ENCODE peak calls at places on chromosomes 11 and 22, in nine cellular contexts. T is prostate gland, D is IMR-90, F is sigmoid colon, X is heart left ventricle, C is stomach, O is suprapubic skin, J is breast epithelium, Q is adrenal gland. A is an unnamed sample.
A peak's percentile ranks its signal among the peaks of the same experiment; 100 is the strongest.

GRCh38 chr11:128491195-128491936 is 96.0 kb downstream of the ETS1 start:
- DNase-seq in T (no peak), D (no peak), F (no peak), X (no peak), C (no peak), O (no peak), J (no peak), Q (no peak), A (no peak)

GRCh38 chr22:20524004-20524481 is 16.6 kb downstream of the MED15 start:
- DNase-seq in T (no peak), D (peak; percentile 65), F (no peak), X (no peak), C (no peak), O (no peak), J (no peak), Q (peak; percentile 63), A (no peak)

GRCh38 chr11:94751806-94752205 is 16.4 kb upstream of the AMOTL1 start:
- DNase-seq in T (no peak), D (no peak), F (no peak), X (no peak), C (no peak), O (no peak), J (no peak), Q (no peak), A (no peak)

GRCh38 chr11:1873048-1873812 is 18.5 kb downstream of the PRR33 start:
- DNase-seq in T (no peak), D (peak; percentile 24), F (peak; percentile 68), X (peak; percentile 68), C (no peak), O (no peak), J (no peak), Q (peak; percentile 77), A (no peak)

GRCh38 chr22:23847310-23847920 is 8.6 kb upstream of the DERL3 start:
- DNase-seq in T (no peak), D (no peak), F (peak; percentile 62), X (peak; percentile 47), C (no peak), O (no peak), J (no peak), Q (no peak), A (no peak)

GRCh38 chr11:116984589-116984988 is 113.6 kb downstream of the SIK3 start:
- DNase-seq in T (no peak), D (peak; percentile 98), F (no peak), X (no peak), C (no peak), O (no peak), J (no peak), Q (no peak), A (no peak)

GRCh38 chr11:60913793-60914619 is at the start of gene TMEM109:
- DNase-seq in T (peak; percentile 90), D (peak; percentile 86), F (peak; percentile 94), X (peak; percentile 93), C (peak; percentile 90), O (peak; percentile 93), J (peak; percentile 75), Q (peak; percentile 85), A (no peak)

GRCh38 chr11:69375316-69376154 is 81.6 kb downstream of the MYEOV start:
- DNase-seq in T (no peak), D (no peak), F (peak; percentile 49), X (no peak), C (peak; percentile 22), O (peak; percentile 77), J (peak; percentile 47), Q (peak; percentile 11), A (no peak)

GRCh38 chr11:108160970-108161566 is 39.7 kb downstream of the ACAT1 start:
- DNase-seq in T (no peak), D (no peak), F (no peak), X (no peak), C (no peak), O (no peak), J (no peak), Q (no peak), A (no peak)

GRCh38 chr22:24401824-24402434 is 25.5 kb upstream of the ADORA2A start:
- DNase-seq in T (no peak), D (no peak), F (no peak), X (no peak), C (no peak), O (no peak), J (no peak), Q (no peak), A (no peak)

GRCh38 chr11:70064011-70064725 is 13.9 kb upstream of the ANO1 start:
- DNase-seq in T (no peak), D (no peak), F (no peak), X (no peak), C (no peak), O (peak; percentile 56), J (no peak), Q (no peak), A (peak; percentile 74)

DNA sequence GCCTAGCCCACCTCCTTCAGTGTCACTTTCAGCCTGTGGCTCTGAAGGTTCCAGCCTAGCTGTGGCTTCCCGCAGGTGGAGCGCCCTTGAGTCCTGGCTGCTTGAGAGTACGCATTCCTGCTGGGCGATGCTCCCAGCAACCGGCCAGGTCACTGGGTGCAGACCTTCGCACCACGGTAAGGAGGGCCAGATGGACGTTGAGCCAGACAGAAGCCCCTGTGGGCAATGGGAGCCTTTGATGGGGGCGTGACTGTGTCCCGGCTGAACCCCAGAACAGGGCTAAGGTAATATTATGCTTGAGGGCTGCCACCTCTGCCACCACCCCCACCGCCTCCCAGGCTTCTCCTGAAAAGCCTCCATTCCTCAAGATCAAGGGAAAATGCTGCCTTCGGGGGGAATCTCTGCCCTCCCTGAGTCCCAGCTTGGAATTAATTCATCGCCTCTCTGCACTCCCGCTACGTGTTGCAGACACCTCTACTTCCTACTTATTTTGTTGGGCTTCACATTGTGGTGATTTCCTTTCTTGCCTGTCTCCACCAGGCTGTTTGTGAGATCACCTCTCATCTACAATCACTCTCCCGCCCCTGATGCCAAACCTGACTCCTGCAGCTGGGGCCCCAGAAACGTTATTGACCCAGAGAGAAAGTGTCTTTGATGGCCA is 144.9 kb upstream of the NECTIN1 start:
- DNase-seq in T (no peak), D (no peak), F (no peak), X (no peak), C (no peak), O (no peak), J (no peak), Q (no peak), A (no peak)
- TF ChIP-seq POLR2A in T (no peak), D (no peak), F (no peak), X (no peak), C (no peak), O (no peak), J (no peak), Q (no peak), A (no peak)

DNA sequence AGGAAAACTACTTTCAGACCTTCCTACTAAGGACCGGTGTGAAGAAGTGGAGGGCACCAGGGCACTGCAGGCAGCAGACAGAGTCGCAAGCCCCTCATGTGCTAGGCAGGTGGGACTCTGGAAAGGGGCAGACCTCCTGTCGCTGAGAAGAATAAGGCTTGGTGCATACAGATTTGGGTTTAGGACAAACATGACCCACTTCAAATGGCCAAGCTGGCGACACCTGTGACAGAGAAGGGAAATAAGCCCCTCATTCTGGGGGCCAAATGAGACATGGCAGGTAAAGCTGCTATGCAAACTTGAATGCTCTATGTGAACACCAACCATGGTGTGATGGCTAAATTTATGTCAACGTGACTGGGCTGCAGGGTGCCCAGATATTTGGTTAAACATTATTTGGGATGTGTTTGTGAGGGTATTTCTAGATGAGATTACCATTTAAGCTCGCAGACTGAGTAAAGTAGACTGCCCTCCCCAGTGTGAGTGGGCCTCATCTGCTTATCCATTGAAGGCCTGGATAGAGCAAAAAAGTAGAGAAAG is 112.4 kb upstream of the PITPNB start:
- DNase-seq in T (no peak), D (no peak), F (no peak), X (no peak), C (no peak), O (no peak), J (no peak), Q (no peak), A (no peak)
- H3K4me1 ChIP-seq in T (no peaks in the 10 kb centered on the region), D (peaks cover 23% of the 10 kb centered on the region), F (no peaks in the 10 kb centered on the region), X (peaks cover 55% of the 10 kb centered on the region), C (peaks cover 56% of the 10 kb centered on the region), O (peaks cover 30% of the 10 kb centered on the region), J (peaks cover 12% of the 10 kb centered on the region), Q (peaks cover 54% of the 10 kb centered on the region), A (peaks cover 45% of the 10 kb centered on the region)

GRCh38 chr11:4672470-4672869 is 25.2 kb downstream of the OR51E2 start:
- DNase-seq in T (no peak), D (peak; percentile 52), F (no peak), X (no peak), C (no peak), O (no peak), J (no peak), Q (no peak), A (no peak)
- H3K27me3 ChIP-seq in T (no peaks in the 10 kb centered on the region), D (no peaks in the 10 kb centered on the region), F (no peaks in the 10 kb centered on the region), X (no peaks in the 10 kb centered on the region), C (no peaks in the 10 kb centered on the region), O (no peaks in the 10 kb centered on the region), J (no peaks in the 10 kb centered on the region), Q (no peaks in the 10 kb centered on the region), A (no peaks in the 10 kb centered on the region)

GRCh38 chr22:49738566-49738965 is 89.1 kb downstream of the BRD1 start:
- DNase-seq in T (no peak), D (no peak), F (no peak), X (no peak), C (peak; percentile 19), O (no peak), J (no peak), Q (no peak), A (no peak)

GRCh38 chr22:49737101-49737551 is 90.5 kb downstream of the BRD1 start:
- DNase-seq in T (no peak), D (no peak), F (peak; percentile 44), X (no peak), C (peak; percentile 14), O (no peak), J (peak; percentile 35), Q (no peak), A (no peak)

GRCh38 chr22:49736538-49736937 is 91.1 kb downstream of the BRD1 start:
- DNase-seq in T (no peak), D (no peak), F (no peak), X (no peak), C (peak; percentile 3), O (no peak), J (peak; percentile 19), Q (no peak), A (no peak)

GRCh38 chr22:49739138-49739537 is 88.5 kb downstream of the BRD1 start:
- DNase-seq in T (no peak), D (no peak), F (no peak), X (no peak), C (no peak), O (no peak), J (no peak), Q (no peak), A (peak; percentile 56)

DNA sequence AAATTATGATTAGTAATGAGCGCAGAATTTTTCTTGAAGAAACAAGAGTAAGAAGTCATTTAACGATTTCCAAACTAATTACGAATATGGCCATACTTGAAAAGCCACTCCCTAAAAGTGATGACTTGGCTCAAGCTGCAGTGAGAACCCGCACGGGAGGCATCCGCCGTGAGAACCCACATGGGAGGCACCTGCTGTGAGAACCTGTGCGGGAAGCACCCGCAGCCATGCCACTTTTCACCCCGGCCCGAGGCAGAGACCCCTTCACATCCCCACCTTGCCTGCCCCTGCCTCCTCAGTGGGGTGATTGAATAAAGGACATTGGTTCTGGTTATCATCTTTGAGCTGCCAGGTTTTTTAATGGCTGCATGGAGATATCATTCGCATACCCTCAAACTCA is 89.7 kb downstream of the BRD1 start:
- DNase-seq in T (no peak), D (no peak), F (no peak), X (no peak), C (peak; percentile 13), O (no peak), J (peak; percentile 33), Q (no peak), A (peak; percentile 22)
- TF ChIP-seq POLR2A in T (no peak), D (no peak), F (no peak), X (no peak), C (no peak), O (no peak), J (no peak), Q (no peak), A (no peak)